ENCODE peak calls at places on chromosomes 16 and 17, in eight cellular contexts. G is erythroblast, U is NCI-H1105, D is kidney glomerular epithelial cell, P is skeletal muscle cell, E is head of caudate nucleus, V is T-helper 1 cell, J is stomach. T is an unnamed sample.

GRCh38 chr17:75096082-75096625 is 8.4 kb downstream of the SLC16A5 start:
- DNase-seq in G (peak), U (no peak), D (peak), P (no peak), E (no peak), V (no peak), J (peak), T (peak)

GRCh38 chr16:84048306-84048705 is 5.7 kb upstream of the SLC38A8 start:
- DNase-seq in G (no peak), U (no peak), D (no peak), P (no peak), E (no peak), V (no peak), J (peak), T (no peak)

GRCh38 chr17:38797091-38797490 is 2.3 kb downstream of the PIP4K2B start:
- DNase-seq in G (no peak), U (no peak), D (no peak), P (peak), E (no peak), V (no peak), J (no peak), T (no peak)

GRCh38 chr17:27421111-27421510 is 35.1 kb upstream of the KSR1 start:
- DNase-seq in G (no peak), U (no peak), D (no peak), P (no peak), E (no peak), V (no peak), J (no peak), T (no peak)

GRCh38 chr16:20675488-20676267 is 21.8 kb downstream of the ACSM1 start:
- DNase-seq in G (peak), U (peak), D (peak), P (no peak), E (no peak), V (no peak), J (peak), T (no peak)

GRCh38 chr16:13176711-13177110 is 275.3 kb downstream of the SHISA9 start:
- DNase-seq in G (no peak), U (no peak), D (no peak), P (no peak), E (no peak), V (no peak), J (no peak), T (no peak)

GRCh38 chr16:23562505-23562904 is 5.0 kb downstream of the UBFD1 start:
- DNase-seq in G (no peak), U (no peak), D (no peak), P (no peak), E (no peak), V (no peak), J (no peak), T (no peak)

GRCh38 chr16:24070851-24071250 is 185.3 kb upstream of the CACNG3 start:
- DNase-seq in G (peak), U (peak), D (no peak), P (no peak), E (peak), V (no peak), J (no peak), T (peak)

GRCh38 chr17:44049294-44050080 is 17.0 kb downstream of the LSM12 start:
- DNase-seq in G (no peak), U (no peak), D (no peak), P (peak), E (no peak), V (no peak), J (no peak), T (no peak)

GRCh38 chr17:66542183-66542966 is 240.0 kb downstream of the PRKCA start:
- DNase-seq in G (no peak), U (no peak), D (peak), P (peak), E (no peak), V (no peak), J (no peak), T (no peak)

GRCh38 chr17:2782030-2782429 is 14.2 kb upstream of the RAP1GAP2 start:
- DNase-seq in G (no peak), U (no peak), D (peak), P (peak), E (no peak), V (no peak), J (no peak), T (peak)

GRCh38 chr17:81527591-81528383 is at the start of gene FSCN2:
- DNase-seq in G (no peak), U (no peak), D (no peak), P (no peak), E (no peak), V (no peak), J (peak), T (no peak)

GRCh38 chr16:20844054-20844453 is 37.7 kb downstream of the REXO5 start:
- DNase-seq in G (no peak), U (no peak), D (no peak), P (no peak), E (no peak), V (no peak), J (no peak), T (no peak)

GRCh38 chr17:46991618-46992017 is 12.6 kb upstream of the RPRML start:
- DNase-seq in G (no peak), U (no peak), D (no peak), P (no peak), E (no peak), V (no peak), J (no peak), T (no peak)

GRCh38 chr17:63446218-63446980 is at the start of gene CYB561:
- DNase-seq in G (peak), U (peak), D (peak), P (no peak), E (peak), V (peak), J (peak), T (peak)

GRCh38 chr17:58351710-58352017 is 337 bp downstream of the SUPT4H1 start:
- DNase-seq in G (no peak), U (no peak), D (no peak), P (no peak), E (no peak), V (no peak), J (no peak), T (no peak)

GRCh38 chr17:63382826-63383225 is 63.3 kb downstream of the CYB561 start:
- DNase-seq in G (no peak), U (no peak), D (peak), P (no peak), E (no peak), V (no peak), J (no peak), T (no peak)

GRCh38 chr16:49513040-49513439 is 139.4 kb downstream of the C16orf78 start:
- DNase-seq in G (peak), U (no peak), D (no peak), P (no peak), E (no peak), V (no peak), J (no peak), T (no peak)

GRCh38 chr17:78538033-78538776 is 39.0 kb downstream of the DNAH17 start:
- DNase-seq in G (no peak), U (no peak), D (no peak), P (no peak), E (no peak), V (no peak), J (no peak), T (no peak)

GRCh38 chr17:47695664-47696376 is 1.9 kb downstream of the TBKBP1 start:
- DNase-seq in G (no peak), U (no peak), D (no peak), P (no peak), E (no peak), V (no peak), J (no peak), T (no peak)

GRCh38 chr16:47141773-47142468 is 1.8 kb downstream of the NETO2 start:
- DNase-seq in G (peak), U (peak), D (peak), P (peak), E (peak), V (peak), J (peak), T (peak)

GRCh38 chr16:27779719-27780161 is 229.8 kb downstream of the KATNIP start:
- DNase-seq in G (no peak), U (peak), D (no peak), P (no peak), E (peak), V (no peak), J (peak), T (no peak)

GRCh38 chr17:57531648-57532486 is 213.2 kb downstream of the CCDC182 start:
- DNase-seq in G (no peak), U (no peak), D (no peak), P (no peak), E (no peak), V (no peak), J (no peak), T (no peak)

GRCh38 chr17:6426356-6427101 is 8.4 kb downstream of the AIPL1 start:
- DNase-seq in G (no peak), U (no peak), D (no peak), P (no peak), E (no peak), V (no peak), J (no peak), T (no peak)

GRCh38 chr16:14146445-14146844 is 75.3 kb downstream of the MRTFB start:
- DNase-seq in G (no peak), U (no peak), D (no peak), P (no peak), E (no peak), V (no peak), J (peak), T (no peak)

GRCh38 chr17:6823011-6823442 is 8.5 kb downstream of the TEKT1 start:
- DNase-seq in G (no peak), U (no peak), D (peak), P (peak), E (no peak), V (no peak), J (no peak), T (peak)

GRCh38 chr17:35242805-35243458 is at the start of gene SLFN5:
- DNase-seq in G (peak), U (peak), D (peak), P (peak), E (peak), V (peak), J (peak), T (peak)

T was measured in H54.